ENCODE peak calls at places on chromosome 4, in five cellular contexts. Y, Z, I, M and L are unnamed samples.

GRCh38 chr4:126779446-126780166 is 853.2 kb upstream of the INTU start:
- DNase-seq in Y (no peak), Z (no peak), I (no peak), M (no peak), L (no peak)

GRCh38 chr4:55363618-55364420 is 17.8 kb downstream of the SRD5A3 start:
- DNase-seq in Y (no peak), Z (peak), I (no peak), M (no peak), L (no peak)

GRCh38 chr4:86595426-86595805 is 1.3 kb downstream of the PTPN13 start:
- DNase-seq in Y (peak), Z (peak), I (no peak), M (no peak), L (no peak)

GRCh38 chr4:74559853-74560252 is 114.9 kb downstream of the AREG start:
- DNase-seq in Y (no peak), Z (no peak), I (no peak), M (no peak), L (no peak)

GRCh38 chr4:4867745-4868505 is 8.5 kb downstream of the MSX1 start:
- DNase-seq in Y (no peak), Z (peak), I (no peak), M (no peak), L (no peak)

GRCh38 chr4:118760493-118760892 is 75.3 kb downstream of the METTL14 start:
- DNase-seq in Y (no peak), Z (no peak), I (peak), M (no peak), L (no peak)

GRCh38 chr4:68218044-68218443 is 27.4 kb downstream of the TMPRSS11B start:
- DNase-seq in Y (no peak), Z (no peak), I (no peak), M (no peak), L (no peak)

GRCh38 chr4:145071560-145071959 is 26.4 kb downstream of the ANAPC10 start:
- DNase-seq in Y (no peak), Z (no peak), I (no peak), M (no peak), L (no peak)

GRCh38 chr4:125112536-125112935 is 202.2 kb upstream of the FAT4 start:
- DNase-seq in Y (no peak), Z (no peak), I (no peak), M (no peak), L (no peak)

GRCh38 chr4:168574581-168575295 is 77.9 kb downstream of the PALLD start:
- DNase-seq in Y (no peak), Z (no peak), I (no peak), M (no peak), L (no peak)

GRCh38 chr4:15339732-15340131 is 88.1 kb upstream of the C1QTNF7 start:
- DNase-seq in Y (peak), Z (no peak), I (no peak), M (no peak), L (no peak)

GRCh38 chr4:59571805-59572430 is 1628.2 kb upstream of the ADGRL3 start:
- DNase-seq in Y (no peak), Z (no peak), I (no peak), M (no peak), L (no peak)

GRCh38 chr4:170227928-170228327 is 138.2 kb upstream of the AADAT start:
- DNase-seq in Y (no peak), Z (peak), I (no peak), M (no peak), L (no peak)

GRCh38 chr4:75634951-75635350 is 4.6 kb upstream of the CDKL2 start:
- DNase-seq in Y (no peak), Z (no peak), I (no peak), M (no peak), L (no peak)

GRCh38 chr4:110164251-110164650 is 34.2 kb downstream of the ELOVL6 start:
- DNase-seq in Y (peak), Z (no peak), I (no peak), M (no peak), L (no peak)

GRCh38 chr4:115883862-115884261 is 770.4 kb upstream of the NDST4 start:
- DNase-seq in Y (no peak), Z (no peak), I (no peak), M (no peak), L (no peak)

GRCh38 chr4:100361336-100361735 is 156.5 kb downstream of the EMCN start:
- DNase-seq in Y (no peak), Z (no peak), I (no peak), M (no peak), L (no peak)

GRCh38 chr4:138242830-138243149 is 641 bp upstream of the SLC7A11 start:
- DNase-seq in Y (no peak), Z (no peak), I (no peak), M (no peak), L (no peak)

GRCh38 chr4:138241281-138242075 is 671 bp downstream of the SLC7A11 start:
- DNase-seq in Y (peak), Z (peak), I (no peak), M (no peak), L (no peak)

GRCh38 chr4:138243369-138243768 is 1.2 kb upstream of the SLC7A11 start:
- DNase-seq in Y (no peak), Z (no peak), I (no peak), M (no peak), L (no peak)

GRCh38 chr4:138239496-138239895 is 2.7 kb downstream of the SLC7A11 start:
- DNase-seq in Y (no peak), Z (no peak), I (no peak), M (no peak), L (no peak)

GRCh38 chr4:138242076-138242829 is at the start of gene SLC7A11:
- DNase-seq in Y (peak), Z (peak), I (peak), M (peak), L (peak)
- TF ChIP-seq CTCF in Y (no peak), Z (no peak), I (no peak), M (no peak), L (no peak)

GRCh38 chr4:52660643-52661042 is 1.5 kb upstream of the USP46 start:
- DNase-seq in Y (no peak), Z (no peak), I (no peak), M (no peak), L (no peak)

GRCh38 chr4:52661966-52662705 is 3.0 kb upstream of the USP46 start:
- DNase-seq in Y (no peak), Z (no peak), I (no peak), M (no peak), L (no peak)

GRCh38 chr4:52664479-52664878 is 5.4 kb upstream of the USP46 start:
- DNase-seq in Y (no peak), Z (no peak), I (no peak), M (no peak), L (no peak)

GRCh38 chr4:52670121-52670520 is 11.0 kb upstream of the USP46 start:
- DNase-seq in Y (no peak), Z (no peak), I (no peak), M (no peak), L (no peak)

DNA sequence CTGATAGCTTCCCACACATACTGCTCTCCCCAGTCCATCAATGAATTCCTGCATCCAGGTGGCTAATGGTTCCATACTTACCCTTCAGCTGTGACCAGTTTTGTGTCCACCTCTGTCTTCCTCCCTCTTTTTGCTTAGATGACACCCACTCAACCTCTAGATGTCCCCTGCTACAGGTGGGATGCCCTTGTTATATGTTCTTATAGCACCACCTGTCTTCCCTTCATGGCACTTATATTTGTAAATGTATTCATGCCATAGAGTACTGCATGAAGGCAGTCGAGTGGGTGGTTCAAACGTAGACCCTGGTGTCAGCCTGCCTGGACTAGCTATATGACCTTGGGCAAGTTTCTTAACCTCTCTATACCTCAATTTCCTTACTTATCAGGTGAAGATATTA is 6.5 kb upstream of the USP46 start:
- DNase-seq in Y (no peak), Z (no peak), I (no peak), M (no peak), L (peak)
- TF ChIP-seq CTCF in Y (peak), Z (no peak), I (peak), M (no peak), L (peak)

GRCh38 chr4:132691668-132692067 is 457.4 kb upstream of the PCDH10 start:
- DNase-seq in Y (no peak), Z (no peak), I (no peak), M (no peak), L (no peak)

GRCh38 chr4:132694775-132695174 is 454.3 kb upstream of the PCDH10 start:
- DNase-seq in Y (no peak), Z (no peak), I (no peak), M (no peak), L (no peak)
- TF ChIP-seq CTCF in Y (no peak), Z (no peak), I (no peak), M (no peak), L (no peak)

DNA sequence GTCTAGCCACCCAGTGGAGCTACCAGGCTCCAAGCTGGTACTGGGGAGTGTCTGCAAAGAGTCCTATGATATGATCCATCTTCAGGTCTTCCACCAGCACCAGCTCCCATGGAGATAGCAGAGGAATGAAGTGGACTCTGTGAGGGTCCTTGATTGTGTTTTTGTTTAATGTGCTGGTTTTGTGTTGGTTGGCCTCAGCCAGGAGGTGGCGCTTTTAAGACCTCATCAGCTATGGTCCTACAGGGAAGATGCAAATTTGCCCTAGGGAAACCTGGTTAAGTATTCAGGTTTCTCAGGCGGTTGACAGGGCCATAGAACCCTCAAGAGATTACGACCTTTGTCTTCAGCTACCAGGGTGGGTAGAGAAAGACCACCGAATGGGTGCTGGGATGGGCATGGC is 1141.1 kb downstream of the STIM2 start:
- DNase-seq in Y (no peak), Z (no peak), I (no peak), M (no peak), L (no peak)
- TF ChIP-seq CTCF in Y (no peak), Z (no peak), I (no peak), M (no peak), L (no peak)

GRCh38 chr4:84158670-84159069 is 340.4 kb downstream of the NKX6-1 start:
- DNase-seq in Y (no peak), Z (no peak), I (no peak), M (no peak), L (no peak)

GRCh38 chr4:84159767-84160166 is 339.3 kb downstream of the NKX6-1 start:
- DNase-seq in Y (no peak), Z (peak), I (no peak), M (peak), L (no peak)
- TF ChIP-seq CTCF in Y (no peak), Z (peak), I (no peak), M (no peak), L (no peak)

DNA sequence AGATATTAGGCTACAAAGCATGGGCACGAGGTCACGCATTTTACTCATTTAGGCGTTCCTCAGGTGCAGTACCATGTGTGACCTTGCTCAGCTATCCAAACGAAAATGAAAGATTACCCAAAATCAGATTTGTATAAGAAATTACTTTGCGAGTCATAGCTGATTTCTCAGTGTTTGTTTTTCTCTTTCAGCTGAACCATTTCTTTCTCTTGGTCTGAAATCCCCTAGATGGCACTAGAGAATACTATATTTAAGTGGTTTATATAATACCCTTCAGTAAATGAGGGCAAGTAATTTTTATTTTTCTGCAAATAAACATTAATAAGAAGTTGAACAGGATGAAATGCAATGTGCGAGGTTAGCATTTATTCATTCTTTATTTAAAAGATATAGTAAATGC is 496.6 kb downstream of the STIM2 start:
- DNase-seq in Y (peak), Z (no peak), I (no peak), M (no peak), L (no peak)
- TF ChIP-seq CTCF in Y (no peak), Z (peak), I (no peak), M (no peak), L (no peak)

GRCh38 chr4:186414365-186414764 is 141.0 kb downstream of the MTNR1A start:
- DNase-seq in Y (no peak), Z (no peak), I (no peak), M (no peak), L (no peak)

DNA sequence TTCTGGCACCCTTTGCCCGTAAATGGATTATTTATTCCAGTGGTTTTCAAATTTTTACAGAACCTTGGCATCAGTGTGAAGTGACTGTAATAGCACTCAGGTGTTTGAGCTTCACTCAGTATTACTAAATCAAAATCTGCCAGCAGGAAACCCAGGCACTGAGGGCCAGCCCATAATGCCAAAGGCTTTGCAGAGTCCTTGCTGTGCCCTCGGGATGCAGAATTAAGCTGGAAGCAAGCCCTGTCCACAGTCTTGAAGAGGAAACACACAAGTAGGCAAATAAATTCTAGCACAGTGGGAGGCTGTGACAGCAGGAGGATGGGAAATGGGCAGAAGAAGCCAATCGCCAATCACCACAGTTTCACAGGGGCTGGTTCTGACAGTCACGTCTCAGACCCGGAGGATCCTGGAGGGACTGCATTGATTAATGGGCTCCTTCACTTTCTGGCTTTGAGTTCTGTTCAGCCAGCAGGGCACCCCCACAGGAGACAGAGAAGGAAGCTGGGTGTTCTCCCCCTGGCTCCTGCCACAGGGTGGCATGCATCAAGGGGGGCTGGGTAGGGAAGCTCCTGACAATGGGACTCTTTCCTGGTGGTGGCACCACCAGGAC is 138.8 kb downstream of the MTNR1A start:
- DNase-seq in Y (no peak), Z (no peak), I (no peak), M (no peak), L (no peak)
- TF ChIP-seq CTCF in Y (no peak), Z (no peak), I (no peak), M (no peak), L (no peak)

GRCh38 chr4:99052902-99053301 is 35.7 kb downstream of the ADH5 start:
- DNase-seq in Y (no peak), Z (no peak), I (no peak), M (no peak), L (no peak)

GRCh38 chr4:99043346-99043745 is 45.2 kb downstream of the ADH5 start:
- DNase-seq in Y (peak), Z (no peak), I (no peak), M (no peak), L (no peak)

GRCh38 chr4:99047710-99048109 is 40.9 kb downstream of the ADH5 start:
- DNase-seq in Y (no peak), Z (no peak), I (no peak), M (no peak), L (no peak)
- TF ChIP-seq CTCF in Y (no peak), Z (no peak), I (no peak), M (no peak), L (no peak)